ENCODE peak calls at places on chromosomes 3 and 15, in eight cellular contexts. T is breast epithelium; W is AG09309; M is T-helper 2 cell treated with Interferon-gamma antibody and Interleukin-4, amounts not matched to agents 5 μg/mL and 100 μg/mL, for 36 hours; A is GM04503; K is GM03348; R is activated naive CD4-positive, alpha-beta T cell treated with anti-CD3 and anti-CD28 coated beads, Interleukin-2, amount 10 ng/mL, durations not matched to agents 7 days and 5 days; D is activated CD8-positive, alpha-beta memory T cell treated with anti-CD3 and anti-CD28 coated beads for 24 hours. Y is an unnamed sample.
A peak's percentile ranks its signal among the peaks of the same experiment; 100 is the strongest.

GRCh38 chr15:41585140-41586047 is 26.4 kb downstream of the TYRO3 start:
- DNase-seq in T (peak; percentile 27), M (peak; percentile 31), A (peak; percentile 37), D (peak; percentile 71), W (peak; percentile 10), K (peak; percentile 79), R (peak; percentile 38), Y (peak; percentile 60)

GRCh38 chr3:123590685-123591450 is 6.0 kb upstream of the HACD2 start:
- DNase-seq in W (no peak), R (no peak), D (no peak), A (no peak), M (no peak), K (no peak), T (no peak), Y (no peak)

GRCh38 chr3:190293621-190294020 is 28.6 kb downstream of the CLDN1 start:
- DNase-seq in K (no peak), D (no peak), W (no peak), A (no peak), R (no peak), M (no peak), T (no peak), Y (no peak)

GRCh38 chr3:27657871-27658270 is 64.3 kb downstream of the EOMES start:
- DNase-seq in A (no peak), T (no peak), W (no peak), K (no peak), R (no peak), M (no peak), D (no peak), Y (no peak)

GRCh38 chr3:160081958-160082533 is 93.4 kb downstream of the IL12A start:
- DNase-seq in W (no peak), M (no peak), D (no peak), K (no peak), R (no peak), T (no peak), A (no peak), Y (peak; percentile 45)

GRCh38 chr3:158532099-158532734 is 38.8 kb upstream of the MLF1 start:
- DNase-seq in T (no peak), W (no peak), K (peak; percentile 44), M (no peak), A (no peak), R (no peak), D (no peak), Y (no peak)

GRCh38 chr3:16059700-16060357 is 114.7 kb upstream of the GALNT15 start:
- DNase-seq in K (peak; percentile 49), D (no peak), R (no peak), A (no peak), M (no peak), T (no peak), W (no peak), Y (no peak)

GRCh38 chr3:39443530-39443929 is 23.9 kb upstream of the MOBP start:
- DNase-seq in K (no peak), R (no peak), A (no peak), T (no peak), M (no peak), D (no peak), W (no peak), Y (no peak)

GRCh38 chr3:14216257-14217048 is 37.8 kb downstream of the LSM3 start:
- DNase-seq in W (no peak), A (no peak), K (no peak), T (peak; percentile 43), M (no peak), R (peak; percentile 27), D (peak; percentile 73), Y (peak; percentile 33)

GRCh38 chr15:59741274-59741906 is 52.3 kb upstream of the BNIP2 start:
- DNase-seq in D (no peak), A (no peak), R (peak; percentile 26), K (peak; percentile 30), W (no peak), T (no peak), M (no peak), Y (peak; percentile 23)

GRCh38 chr3:11850003-11850402 is 3.3 kb upstream of the TAMM41 start:
- DNase-seq in M (no peak), A (no peak), R (no peak), W (no peak), T (no peak), K (no peak), D (no peak), Y (no peak)

GRCh38 chr15:64948916-64949315 is 37.2 kb downstream of the ANKDD1A start:
- DNase-seq in T (no peak), M (no peak), D (peak; percentile 26), K (no peak), W (no peak), R (no peak), A (no peak), Y (no peak)

GRCh38 chr3:141454906-141455602 is 31.8 kb upstream of the RASA2 start:
- DNase-seq in K (peak; percentile 82), W (peak; percentile 62), M (peak; percentile 41), D (no peak), R (no peak), A (no peak), T (no peak), Y (no peak)

GRCh38 chr3:126261037-126261436 is 80.7 kb upstream of the ALDH1L1 start:
- DNase-seq in R (no peak), W (peak; percentile 59), M (no peak), T (peak; percentile 69), D (no peak), K (peak; percentile 81), A (no peak), Y (peak; percentile 86)

GRCh38 chr3:13544293-13544831 is 4.6 kb upstream of the FBLN2 start:
- DNase-seq in A (peak; percentile 81), M (peak; percentile 41), D (peak; percentile 84), T (no peak), W (peak; percentile 86), R (peak; percentile 71), K (peak; percentile 76), Y (no peak)

GRCh38 chr3:177481329-177481728 is 284.0 kb upstream of the TBL1XR1 start:
- DNase-seq in K (no peak), T (no peak), R (no peak), W (no peak), D (no peak), A (no peak), M (no peak), Y (no peak)

GRCh38 chr15:45378913-45379262 is 544 bp upstream of the GATM start:
- DNase-seq in R (no peak), A (no peak), M (no peak), W (no peak), D (no peak), T (no peak), K (no peak), Y (peak; percentile 61)

GRCh38 chr3:197428117-197428761 is 127.5 kb downstream of the BDH1 start:
- DNase-seq in R (peak; percentile 76), M (peak; percentile 66), D (peak; percentile 75), K (peak; percentile 83), A (peak; percentile 31), W (peak; percentile 14), T (no peak), Y (no peak)

GRCh38 chr15:73930371-73930770 is 4.1 kb downstream of the LOXL1 start:
- DNase-seq in D (no peak), M (no peak), W (no peak), T (no peak), A (peak; percentile 75), K (peak; percentile 89), R (no peak), Y (no peak)

GRCh38 chr15:79089890-79090486 is 592 bp downstream of the RASGRF1 start:
- DNase-seq in T (no peak), R (no peak), D (peak; percentile 45), W (no peak), K (no peak), A (no peak), M (no peak), Y (no peak)

GRCh38 chr3:170725285-170725731 is 139.4 kb upstream of the SLC7A14 start:
- DNase-seq in A (no peak), T (no peak), K (no peak), W (no peak), R (no peak), M (no peak), D (no peak), Y (no peak)

GRCh38 chr3:127019449-127019848 is 36.5 kb downstream of the PLXNA1 start:
- DNase-seq in R (no peak), A (no peak), K (peak; percentile 78), W (no peak), M (no peak), T (peak; percentile 55), D (no peak), Y (no peak)

GRCh38 chr15:72155021-72155621 is 36.9 kb downstream of the SENP8 start:
- DNase-seq in A (no peak), K (peak; percentile 44), W (no peak), M (no peak), D (no peak), T (peak; percentile 97), R (no peak), Y (peak; percentile 74)

GRCh38 chr3:81097894-81098293 is 663.6 kb downstream of the GBE1 start:
- DNase-seq in K (no peak), T (no peak), D (no peak), R (no peak), M (no peak), A (no peak), W (no peak), Y (no peak)

GRCh38 chr3:94596887-94597537 is 534.2 kb downstream of the NSUN3 start:
- DNase-seq in K (no peak), T (no peak), W (no peak), M (no peak), R (no peak), D (no peak), A (no peak), Y (no peak)

GRCh38 chr3:121985841-121986240 is 36.2 kb downstream of the ILDR1 start:
- DNase-seq in R (no peak), D (no peak), M (no peak), W (no peak), T (no peak), A (no peak), K (no peak), Y (no peak)

GRCh38 chr3:111713833-111714232 is 118.7 kb upstream of the ZBED2 start:
- DNase-seq in D (no peak), W (no peak), K (no peak), M (no peak), R (no peak), A (no peak), T (no peak), Y (no peak)

GRCh38 chr3:56291244-56291680 is 177.0 kb downstream of the ERC2 start:
- DNase-seq in T (no peak), A (no peak), K (no peak), W (no peak), R (no peak), D (no peak), M (peak; percentile 48), Y (no peak)

GRCh38 chr15:60918234-60918964 is 310.7 kb downstream of the RORA start:
- DNase-seq in A (no peak), M (no peak), K (no peak), R (no peak), D (no peak), W (no peak), T (no peak), Y (no peak)

GRCh38 chr15:79950247-79950646 is 20.7 kb downstream of the BCL2A1 start:
- DNase-seq in K (no peak), A (no peak), W (no peak), M (no peak), D (no peak), T (no peak), R (no peak), Y (no peak)